ENCODE peak calls at places on chromosomes 11 and 22, in five cellular contexts. One of them, this sample, is unnamed.

GRCh38 chr11:12019337-12019736 is 10.9 kb upstream of the DKK3 start:
- DNase-seq in neural progenitor cell: peak
- DNase-seq in adrenal gland: no peak
- DNase-seq in body of pancreas: no peak
- DNase-seq in HS-5: no peak
- DNase-seq in this sample: no peak

GRCh38 chr22:37457093-37457893 is 28.9 kb downstream of the MFNG start:
- DNase-seq in adrenal gland: peak
- DNase-seq in neural progenitor cell: peak
- DNase-seq in HS-5: no peak
- DNase-seq in body of pancreas: peak
- DNase-seq in this sample: no peak

GRCh38 chr11:44096360-44097188 is 1.1 kb downstream of the EXT2 start:
- DNase-seq in adrenal gland: no peak
- DNase-seq in HS-5: peak
- DNase-seq in body of pancreas: no peak
- DNase-seq in neural progenitor cell: no peak
- DNase-seq in this sample: no peak

GRCh38 chr11:26575946-26576345 is 3.9 kb upstream of the MUC15 start:
- DNase-seq in adrenal gland: no peak
- DNase-seq in body of pancreas: no peak
- DNase-seq in HS-5: no peak
- DNase-seq in neural progenitor cell: no peak
- DNase-seq in this sample: no peak

GRCh38 chr11:29300441-29300840 is 716.4 kb downstream of the KCNA4 start:
- DNase-seq in HS-5: peak
- DNase-seq in body of pancreas: no peak
- DNase-seq in adrenal gland: no peak
- DNase-seq in neural progenitor cell: no peak
- DNase-seq in this sample: no peak

GRCh38 chr11:76782526-76783293 is 446 bp upstream of the TSKU start:
- DNase-seq in neural progenitor cell: peak
- DNase-seq in HS-5: peak
- DNase-seq in body of pancreas: peak
- DNase-seq in adrenal gland: peak
- DNase-seq in this sample: no peak

GRCh38 chr22:50548046-50548912 is 2.6 kb downstream of the KLHDC7B start:
- DNase-seq in adrenal gland: no peak
- DNase-seq in neural progenitor cell: no peak
- DNase-seq in HS-5: no peak
- DNase-seq in body of pancreas: peak
- DNase-seq in this sample: no peak

GRCh38 chr22:45240810-45241631 is at the start of gene KIAA0930:
- DNase-seq in body of pancreas: peak
- DNase-seq in HS-5: peak
- DNase-seq in adrenal gland: peak
- DNase-seq in neural progenitor cell: peak
- DNase-seq in this sample: no peak

GRCh38 chr11:118660646-118661424 is 18.6 kb downstream of the TREH start:
- DNase-seq in neural progenitor cell: no peak
- DNase-seq in body of pancreas: no peak
- DNase-seq in HS-5: no peak
- DNase-seq in adrenal gland: no peak
- DNase-seq in this sample: no peak

GRCh38 chr11:15603208-15603607 is 488.5 kb downstream of the INSC start:
- DNase-seq in body of pancreas: no peak
- DNase-seq in HS-5: no peak
- DNase-seq in adrenal gland: no peak
- DNase-seq in neural progenitor cell: no peak
- DNase-seq in this sample: no peak

GRCh38 chr22:45587638-45588481 is 83.8 kb upstream of the ATXN10 start:
- DNase-seq in HS-5: no peak
- DNase-seq in body of pancreas: no peak
- DNase-seq in adrenal gland: no peak
- DNase-seq in neural progenitor cell: no peak
- DNase-seq in this sample: no peak

GRCh38 chr22:41943661-41944209 is 3.2 kb downstream of the CENPM start:
- DNase-seq in HS-5: no peak
- DNase-seq in adrenal gland: no peak
- DNase-seq in body of pancreas: no peak
- DNase-seq in neural progenitor cell: no peak
- DNase-seq in this sample: no peak

GRCh38 chr11:119671048-119671447 is 58.0 kb downstream of the NECTIN1 start:
- DNase-seq in HS-5: no peak
- DNase-seq in neural progenitor cell: no peak
- DNase-seq in adrenal gland: peak
- DNase-seq in body of pancreas: peak
- DNase-seq in this sample: no peak

GRCh38 chr11:120235024-120235628 is 4.8 kb upstream of the POU2F3 start:
- DNase-seq in HS-5: no peak
- DNase-seq in neural progenitor cell: peak
- DNase-seq in adrenal gland: no peak
- DNase-seq in body of pancreas: peak
- DNase-seq in this sample: no peak

GRCh38 chr11:77175869-77176539 is 48.0 kb downstream of the MYO7A start:
- DNase-seq in neural progenitor cell: peak
- DNase-seq in adrenal gland: peak
- DNase-seq in HS-5: no peak
- DNase-seq in body of pancreas: peak
- DNase-seq in this sample: no peak

GRCh38 chr22:45680932-45681700 is 9.5 kb downstream of the ATXN10 start:
- DNase-seq in neural progenitor cell: no peak
- DNase-seq in HS-5: peak
- DNase-seq in adrenal gland: no peak
- DNase-seq in body of pancreas: no peak
- DNase-seq in this sample: no peak

GRCh38 chr11:133227674-133228111 is 304.6 kb downstream of the OPCML start:
- DNase-seq in HS-5: no peak
- DNase-seq in body of pancreas: no peak
- DNase-seq in neural progenitor cell: peak
- DNase-seq in adrenal gland: no peak
- DNase-seq in this sample: no peak

GRCh38 chr11:34887260-34887659 is 28.9 kb downstream of the APIP start:
- DNase-seq in body of pancreas: no peak
- DNase-seq in neural progenitor cell: no peak
- DNase-seq in adrenal gland: no peak
- DNase-seq in HS-5: no peak
- DNase-seq in this sample: no peak